ENCODE peak calls at places on chromosomes 2 and 18, in five cellular contexts. Y is lower lobe of right lung, N is AG08395, C is Daoy, I is right lobe of liver. G is an unnamed sample.

GRCh38 chr2:162890690-162891311 is 52.2 kb upstream of the KCNH7 start:
- DNase-seq in Y (no peak), C (peak), I (no peak), N (peak), G (no peak)

GRCh38 chr2:71466301-71467179 is 13.2 kb downstream of the DYSF start:
- DNase-seq in Y (peak), I (peak), N (peak), C (peak), G (no peak)

GRCh38 chr18:12121175-12122095 is 27.8 kb downstream of the ANKRD62 start:
- DNase-seq in N (no peak), I (no peak), C (peak), Y (no peak), G (no peak)

GRCh38 chr2:65607906-65608305 is 175.5 kb upstream of the SPRED2 start:
- DNase-seq in I (no peak), Y (no peak), C (no peak), N (no peak), G (no peak)

GRCh38 chr2:105895995-105896764 is 151.5 kb downstream of the NCK2 start:
- DNase-seq in C (no peak), Y (no peak), I (no peak), N (no peak), G (no peak)

GRCh38 chr2:98598781-98599428 is 9.4 kb downstream of the COA5 start:
- DNase-seq in Y (no peak), N (peak), I (no peak), C (no peak), G (no peak)

GRCh38 chr18:10320848-10321247 is 133.6 kb upstream of the APCDD1 start:
- DNase-seq in I (no peak), Y (no peak), N (peak), C (no peak), G (no peak)

GRCh38 chr18:45379903-45380302 is 235.4 kb upstream of the SLC14A2 start:
- DNase-seq in N (no peak), I (no peak), Y (no peak), C (no peak), G (no peak)

GRCh38 chr18:10059610-10060468 is 146.0 kb downstream of the VAPA start:
- DNase-seq in Y (no peak), N (no peak), I (no peak), C (no peak), G (no peak)

GRCh38 chr2:65017335-65017734 is 28.1 kb downstream of the SLC1A4 start:
- DNase-seq in N (no peak), Y (no peak), I (no peak), C (no peak), G (no peak)

GRCh38 chr2:222298311-222299150 is at the start of gene PAX3:
- DNase-seq in C (peak), I (no peak), N (peak), Y (no peak), G (no peak)

GRCh38 chr2:64819774-64820688 is 166.3 kb upstream of the SERTAD2 start:
- DNase-seq in C (peak), N (no peak), Y (no peak), I (no peak), G (no peak)

GRCh38 chr18:2480536-2480935 is 90.8 kb downstream of the METTL4 start:
- DNase-seq in Y (no peak), N (no peak), C (no peak), I (no peak), G (no peak)

GRCh38 chr2:190849774-190850173 is 30.8 kb upstream of the GLS start:
- DNase-seq in I (no peak), C (peak), N (peak), Y (no peak), G (no peak)

GRCh38 chr2:65276604-65277003 is 49.0 kb downstream of the ACTR2 start:
- DNase-seq in I (no peak), C (no peak), Y (no peak), N (no peak), G (no peak)

GRCh38 chr18:36633961-36634412 is 194.8 kb downstream of the TPGS2 start:
- DNase-seq in N (no peak), C (peak), I (no peak), Y (no peak), G (no peak)

GRCh38 chr2:12948231-12948962 is 231.7 kb downstream of the TRIB2 start:
- DNase-seq in N (peak), I (no peak), Y (no peak), C (peak), G (no peak)

GRCh38 chr18:26215247-26215970 is 10.8 kb upstream of the TAF4B start:
- DNase-seq in N (no peak), C (no peak), Y (no peak), I (no peak), G (no peak)

G was measured in left colon.